ENCODE peak calls at places on chromosomes 6 and 20, in four cellular contexts. L, X, V and S are unnamed samples.

GRCh38 chr6:38755207-38755606 is 40.1 kb downstream of the DNAH8 start:
- DNase-seq in X (no peak), L (no peak), V (no peak), S (no peak)

GRCh38 chr6:63923139-63923739 is 287.6 kb downstream of the PHF3 start:
- DNase-seq in L (no peak), X (no peak), V (no peak), S (no peak)

GRCh38 chr6:154960299-154960796 is 34.8 kb upstream of the TIAM2 start:
- DNase-seq in V (no peak), L (no peak), X (no peak), S (no peak)

GRCh38 chr6:118641042-118641441 is 10.3 kb downstream of the CEP85L start:
- DNase-seq in V (no peak), L (no peak), X (no peak), S (no peak)

GRCh38 chr20:24866008-24866407 is 83.1 kb upstream of the CST7 start:
- DNase-seq in V (no peak), L (no peak), X (no peak), S (no peak)

GRCh38 chr20:43448748-43449535 is 8.8 kb upstream of the SRSF6 start:
- DNase-seq in V (peak), X (no peak), L (no peak), S (peak)

GRCh38 chr6:8583291-8583690 is 147.9 kb upstream of the SLC35B3 start:
- DNase-seq in L (no peak), X (no peak), V (no peak), S (no peak)

GRCh38 chr6:88965691-88966090 is 2.3 kb upstream of the RNGTT start:
- DNase-seq in X (no peak), L (no peak), V (no peak), S (no peak)

GRCh38 chr6:19811397-19812079 is 25.6 kb upstream of the ID4 start:
- DNase-seq in V (no peak), L (no peak), X (no peak), S (no peak)

GRCh38 chr6:43990275-43990626 is 137.0 kb downstream of the MRPL14 start:
- DNase-seq in X (peak), V (no peak), L (no peak), S (no peak)

GRCh38 chr6:44245912-44246662 is 814 bp upstream of the HSP90AB1 start:
- DNase-seq in L (peak), X (peak), V (peak), S (peak)

GRCh38 chr6:111087106-111087835 is at the start of gene SLC16A10:
- DNase-seq in L (peak), X (peak), V (peak), S (peak)

GRCh38 chr6:49982046-49982445 is 12.6 kb upstream of the DEFB113 start:
- DNase-seq in L (no peak), X (no peak), V (no peak), S (no peak)

GRCh38 chr6:34230653-34231351 is 5.9 kb upstream of the HMGA1 start:
- DNase-seq in L (no peak), X (peak), V (no peak), S (no peak)

GRCh38 chr6:157842213-157842612 is 19.2 kb downstream of the SNX9 start:
- DNase-seq in X (no peak), L (no peak), V (no peak), S (no peak)

GRCh38 chr6:138541793-138542481 is 42.6 kb upstream of the NHSL1 start:
- DNase-seq in L (no peak), X (no peak), V (no peak), S (no peak)

GRCh38 chr6:11215773-11216172 is 16.7 kb downstream of the NEDD9 start:
- DNase-seq in V (no peak), L (no peak), X (no peak), S (peak)

GRCh38 chr20:3590164-3590563 is 73.0 kb downstream of the GFRA4 start:
- DNase-seq in V (no peak), X (no peak), L (no peak), S (no peak)

GRCh38 chr20:60469829-60470228 is 511.6 kb downstream of the CDH26 start:
- DNase-seq in V (no peak), X (no peak), L (no peak), S (no peak)

GRCh38 chr20:5402903-5403531 is 86.3 kb upstream of the PROKR2 start:
- DNase-seq in X (no peak), L (no peak), V (no peak), S (no peak)

GRCh38 chr6:164356814-164357213 is 942.3 kb downstream of the QKI start:
- DNase-seq in X (no peak), V (no peak), L (no peak), S (no peak)

GRCh38 chr6:79570802-79571367 is 33.7 kb upstream of the LCA5 start:
- DNase-seq in X (no peak), L (no peak), V (no peak), S (peak)

GRCh38 chr20:51275816-51276215 is 252.9 kb upstream of the KCNG1 start:
- DNase-seq in L (no peak), V (peak), X (no peak), S (no peak)

GRCh38 chr6:39350723-39351505 is 28.4 kb upstream of the KCNK16 start:
- DNase-seq in L (no peak), X (no peak), V (no peak), S (no peak)

GRCh38 chr20:56656632-56657031 is 27.5 kb downstream of the TFAP2C start:
- DNase-seq in L (no peak), X (no peak), V (no peak), S (no peak)

GRCh38 chr6:114096553-114097172 is 125.7 kb upstream of the HDAC2 start:
- DNase-seq in X (no peak), L (no peak), V (no peak), S (no peak)

GRCh38 chr20:59365611-59366284 is 65.3 kb downstream of the EDN3 start:
- DNase-seq in X (no peak), V (no peak), L (no peak), S (no peak)

GRCh38 chr6:14665827-14666724 is 548.5 kb downstream of the CD83 start:
- DNase-seq in L (no peak), V (no peak), X (peak), S (no peak)

GRCh38 chr20:24991897-24992419 is 593 bp downstream of the APMAP start:
- DNase-seq in V (no peak), X (peak), L (no peak), S (no peak)

DNA sequence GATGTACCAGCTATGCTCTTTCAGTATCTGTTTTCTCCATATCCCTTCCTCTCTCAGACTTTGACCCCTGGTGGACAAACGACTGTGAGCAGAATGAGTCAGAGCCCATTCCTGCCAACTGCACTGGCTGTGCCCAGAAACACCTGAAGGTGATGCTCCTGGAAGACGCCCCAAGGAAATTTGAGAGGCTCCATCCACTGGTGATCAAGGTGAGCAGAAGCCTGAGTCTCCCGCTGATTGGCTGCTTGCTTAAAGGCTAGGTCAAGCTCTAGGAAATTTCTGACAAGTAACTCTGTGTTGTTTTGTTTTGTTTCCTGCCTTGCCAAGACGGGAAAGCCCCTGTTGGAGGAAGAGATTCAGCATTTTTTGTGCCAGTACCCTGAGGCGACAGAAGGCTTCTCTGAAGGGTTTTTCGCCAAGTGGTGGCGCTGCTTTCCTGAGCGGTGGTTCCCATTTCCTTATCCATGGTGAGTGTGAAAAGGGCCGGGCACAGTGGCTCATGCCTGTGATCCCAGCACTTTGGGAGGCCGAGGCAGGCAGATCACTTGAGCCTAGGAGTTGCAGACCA is 28.6 kb downstream of the C6orf89 start:
- DNase-seq in V (no peak), X (no peak), L (peak), S (peak)
- H3K27ac ChIP-seq in V (no peak), X (no peak), L (peak), S (no peak)

GRCh38 chr6:124199226-124199625 is 395.6 kb downstream of the NKAIN2 start:
- DNase-seq in V (no peak), X (no peak), L (no peak), S (no peak)
- H3K27ac ChIP-seq in V (no peak), X (no peak), L (no peak), S (no peak)

DNA sequence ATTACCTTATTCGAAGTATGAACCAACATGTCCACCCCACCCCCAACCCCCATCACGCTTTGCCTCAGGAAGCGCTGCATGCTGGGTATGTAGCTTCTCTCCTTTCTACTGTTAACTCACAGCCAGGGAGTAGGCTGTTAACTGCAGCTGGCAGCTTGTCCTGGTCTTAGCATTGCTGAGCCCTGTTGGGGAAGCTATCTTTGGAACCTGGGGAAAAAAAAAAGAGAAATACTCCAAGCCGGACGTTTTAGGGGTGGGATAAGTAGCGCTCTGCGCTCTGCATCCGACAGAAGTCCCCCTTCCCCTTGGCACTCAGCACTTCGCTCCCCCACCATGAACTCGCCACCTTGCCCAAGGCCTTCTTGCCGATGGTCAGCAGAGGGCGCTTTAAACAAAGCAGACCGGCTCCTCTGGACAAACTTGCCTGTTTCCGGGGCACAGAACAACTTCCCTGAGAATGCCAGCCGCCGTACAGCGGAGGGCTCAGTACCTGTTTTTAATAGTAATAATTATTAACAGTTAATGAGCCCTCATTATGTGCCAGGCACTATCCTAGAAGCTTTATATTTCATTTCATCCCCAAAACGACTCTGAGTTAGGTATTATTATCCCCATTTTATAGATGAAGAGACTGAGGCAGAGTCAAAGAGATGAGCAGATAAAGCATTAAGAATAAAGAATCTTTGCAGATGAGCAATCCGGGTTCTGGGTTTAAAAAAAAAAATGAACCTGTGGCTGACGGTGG is 35.2 kb upstream of the MDFI start:
- DNase-seq in X (peak), L (peak), V (peak), S (peak)
- H3K27ac ChIP-seq in X (no peak), L (no peak), V (no peak), S (peak)

GRCh38 chr20:62362991-62363919 is 3.9 kb downstream of the LAMA5 start:
- DNase-seq in L (peak), X (peak), V (no peak), S (peak)
- H3K27ac ChIP-seq in L (no peak), X (peak), V (no peak), S (peak)

GRCh38 chr6:122400467-122401089 is 1.1 kb downstream of the HSF2 start:
- DNase-seq in L (no peak), X (no peak), V (no peak), S (no peak)
- H3K27ac ChIP-seq in L (no peak), X (no peak), V (no peak), S (peak)

GRCh38 chr20:38790210-38791053 is 15.1 kb upstream of the PPP1R16B start:
- DNase-seq in V (no peak), L (no peak), X (no peak), S (no peak)
- H3K27ac ChIP-seq in V (no peak), L (no peak), X (no peak), S (no peak)

GRCh38 chr6:30441171-30441570 is 48.1 kb upstream of the HLA-E start:
- DNase-seq in V (no peak), L (no peak), X (no peak), S (no peak)
- H3K27ac ChIP-seq in V (no peak), L (no peak), X (no peak), S (no peak)